ENCODE peak calls at places on chromosomes 5 and 9, in six cellular contexts. X is GM12878, N is ovary, E is body of pancreas, I is neural progenitor cell, D is progenitor cell of endocrine pancreas. H is an unnamed sample.
A peak's percentile ranks its signal among the peaks of the same experiment; 100 is the strongest.

GRCh38 chr9:131981116-131981847 is 98.4 kb downstream of the MED27 start:
- DNase-seq in X (no peak), N (no peak), E (no peak), I (peak; percentile 17), D (no peak), H (no peak)

GRCh38 chr5:3348576-3349535 is 246.8 kb upstream of the IRX1 start:
- DNase-seq in X (no peak), N (no peak), E (no peak), I (no peak), D (peak; percentile 4), H (peak; percentile 42)

GRCh38 chr9:35452481-35452880 is 37.4 kb upstream of the RUSC2 start:
- DNase-seq in X (no peak), N (no peak), E (no peak), I (no peak), D (no peak), H (no peak)

GRCh38 chr9:2574215-2574614 is 47.4 kb upstream of the VLDLR start:
- DNase-seq in X (no peak), N (no peak), E (no peak), I (no peak), D (no peak), H (no peak)

GRCh38 chr5:147530801-147531389 is 21.0 kb upstream of the DPYSL3 start:
- DNase-seq in X (no peak), N (no peak), E (no peak), I (no peak), D (no peak), H (no peak)

GRCh38 chr9:2116073-2116472 is 100.9 kb downstream of the SMARCA2 start:
- DNase-seq in X (no peak), N (no peak), E (no peak), I (peak; percentile 57), D (no peak), H (no peak)

GRCh38 chr5:132274050-132274869 is 16.8 kb downstream of the PDLIM4 start:
- DNase-seq in X (no peak), N (no peak), E (no peak), I (no peak), D (no peak), H (no peak)

GRCh38 chr5:181173420-181174342 is 26.3 kb downstream of the OR2V2 start:
- DNase-seq in X (peak; percentile 84), N (no peak), E (peak; percentile 24), I (peak; percentile 59), D (no peak), H (no peak)

GRCh38 chr5:157267766-157268480 is 2.0 kb downstream of the CYFIP2 start:
- DNase-seq in X (no peak), N (no peak), E (no peak), I (no peak), D (no peak), H (no peak)

GRCh38 chr9:35718726-35719511 is 13.1 kb downstream of the TLN1 start:
- DNase-seq in X (no peak), N (no peak), E (no peak), I (no peak), D (no peak), H (no peak)

GRCh38 chr9:27496134-27496504 is 28.0 kb upstream of the IFNK start:
- DNase-seq in X (no peak), N (no peak), E (no peak), I (no peak), D (no peak), H (no peak)

DNA sequence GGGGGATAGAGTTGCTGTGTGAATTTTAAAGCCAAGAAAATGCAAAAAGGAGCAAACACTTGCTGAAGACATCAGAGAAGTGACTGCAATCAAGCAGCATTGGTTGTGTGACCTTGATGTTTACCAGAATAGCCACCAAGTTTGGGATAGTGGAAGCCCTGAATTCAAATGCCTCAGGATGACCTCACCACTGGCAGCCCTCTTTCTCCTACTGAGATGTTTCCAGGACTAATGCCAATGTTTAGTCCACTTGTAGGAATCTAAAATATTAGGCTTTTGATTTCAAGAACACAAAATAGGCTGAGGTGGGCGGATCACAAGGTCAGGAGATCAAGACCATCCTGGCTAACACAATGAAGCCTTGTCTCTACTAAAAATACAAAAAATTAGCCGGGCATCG is 112.2 kb upstream of the NUDT12 start:
- DNase-seq in X (no peak), N (no peak), E (peak; percentile 2), I (no peak), D (no peak), H (no peak)
- TF ChIP-seq CTCF in X (no peak), N (no peak), E (no peak), I (no peak), D (no peak), H (no peak)

GRCh38 chr9:72364679-72365524 is at the start of gene ZFAND5:
- DNase-seq in X (peak; percentile 57), N (peak; percentile 99), E (peak; percentile 99), I (peak; percentile 99), D (peak; percentile 85), H (peak; percentile 94)
- TF ChIP-seq CTCF in X (peak; percentile 27), N (no peak), E (no peak), I (no peak), D (peak; percentile 8), H (no peak)

GRCh38 chr5:12658871-12659446 is 754.7 kb upstream of the CTNND2 start:
- DNase-seq in X (no peak), N (no peak), E (no peak), I (no peak), D (no peak), H (no peak)

GRCh38 chr5:12659675-12660074 is 755.4 kb upstream of the CTNND2 start:
- DNase-seq in X (no peak), N (no peak), E (no peak), I (no peak), D (no peak), H (no peak)

GRCh38 chr5:12661617-12662370 is 757.5 kb upstream of the CTNND2 start:
- DNase-seq in X (no peak), N (no peak), E (no peak), I (no peak), D (no peak), H (no peak)

GRCh38 chr5:12668564-12668963 is 764.3 kb upstream of the CTNND2 start:
- DNase-seq in X (no peak), N (no peak), E (no peak), I (peak; percentile 7), D (no peak), H (no peak)

DNA sequence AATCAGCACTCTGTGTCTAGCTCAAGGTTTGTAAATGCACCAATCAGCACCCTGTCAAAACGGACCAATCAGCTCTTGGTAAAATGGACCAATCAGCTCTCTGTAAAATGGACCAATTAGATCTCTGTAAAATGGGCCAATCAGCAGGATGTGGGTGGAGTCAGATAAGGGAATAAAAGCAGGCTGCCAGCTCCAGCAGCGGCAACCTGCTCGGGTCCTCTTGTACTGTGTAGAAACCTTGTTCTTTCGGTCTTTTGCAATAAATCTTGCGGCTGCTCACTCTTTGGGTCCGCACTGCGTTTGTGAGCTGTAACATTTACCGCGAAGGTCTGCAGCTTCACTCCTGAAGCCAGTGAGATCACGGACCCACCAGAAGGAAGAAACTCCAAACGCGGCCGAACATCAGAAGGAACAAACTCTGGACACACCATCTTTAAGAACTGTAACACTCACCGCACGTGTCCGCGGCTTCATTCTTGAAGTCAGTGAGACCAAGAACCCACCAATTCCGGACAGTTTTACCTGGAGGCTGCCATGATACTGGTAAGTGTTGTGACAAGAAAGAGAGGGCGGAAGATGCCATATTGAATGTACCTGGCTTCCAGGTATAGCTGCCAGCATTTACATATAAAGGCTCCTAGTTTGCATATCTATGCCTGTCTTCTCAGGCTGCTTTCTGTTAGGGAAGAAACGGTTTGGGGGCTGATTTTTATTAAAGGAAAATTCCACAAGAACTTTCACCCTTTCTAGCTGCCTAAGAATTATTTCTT is 758.5 kb upstream of the CTNND2 start:
- DNase-seq in X (no peak), N (no peak), E (no peak), I (no peak), D (no peak), H (no peak)
- TF ChIP-seq CTCF in X (no peak), N (no peak), E (no peak), I (no peak), D (no peak), H (no peak)

GRCh38 chr9:114383866-114384231 is 3.9 kb downstream of the AKNA start:
- DNase-seq in X (no peak), N (no peak), E (no peak), I (no peak), D (no peak), H (no peak)

GRCh38 chr9:114384836-114385411 is 2.9 kb downstream of the AKNA start:
- DNase-seq in X (no peak), N (no peak), E (no peak), I (no peak), D (no peak), H (no peak)

GRCh38 chr9:114380988-114381387 is 6.8 kb downstream of the AKNA start:
- DNase-seq in X (no peak), N (no peak), E (no peak), I (no peak), D (no peak), H (no peak)

GRCh38 chr9:114385412-114386181 is 2.2 kb downstream of the AKNA start:
- DNase-seq in X (peak; percentile 97), N (peak; percentile 63), E (peak; percentile 84), I (no peak), D (no peak), H (no peak)

GRCh38 chr9:114382951-114383865 is 4.6 kb downstream of the AKNA start:
- DNase-seq in X (no peak), N (no peak), E (no peak), I (peak; percentile 59), D (no peak), H (no peak)
- TF ChIP-seq CTCF in X (peak; percentile 48), N (no peak), E (no peak), I (peak; percentile 27), D (peak; percentile 16), H (peak; percentile 39)

GRCh38 chr5:167582263-167582662 is 709.2 kb upstream of the WWC1 start:
- DNase-seq in X (no peak), N (no peak), E (no peak), I (no peak), D (no peak), H (no peak)

GRCh38 chr5:167582916-167583315 is 708.5 kb upstream of the WWC1 start:
- DNase-seq in X (no peak), N (no peak), E (no peak), I (no peak), D (no peak), H (no peak)

GRCh38 chr5:167592114-167592513 is 699.3 kb upstream of the WWC1 start:
- DNase-seq in X (no peak), N (no peak), E (no peak), I (no peak), D (no peak), H (no peak)

GRCh38 chr5:167585184-167585583 is 706.3 kb upstream of the WWC1 start:
- DNase-seq in X (no peak), N (no peak), E (no peak), I (no peak), D (no peak), H (no peak)

GRCh38 chr5:167587768-167588167 is 703.7 kb upstream of the WWC1 start:
- DNase-seq in X (no peak), N (no peak), E (peak; percentile 34), I (peak; percentile 75), D (peak; percentile 19), H (no peak)
- TF ChIP-seq CTCF in X (peak; percentile 9), N (no peak), E (no peak), I (peak; percentile 72), D (peak; percentile 68), H (peak; percentile 75)

H was measured in type B pancreatic cell.